ENCODE peak calls at places on chromosome 11, in eight cellular contexts. One of them, this sample, is unnamed.
A peak's percentile ranks its signal among the peaks of the same experiment; 100 is the strongest.

GRCh38 chr11:48019597-48019996 is 39.2 kb downstream of the PTPRJ start:
- DNase-seq in DND-41: no peak
- DNase-seq in MM.1S: no peak
- DNase-seq in neural progenitor cell: no peak
- DNase-seq in colonic mucosa: no peak
- DNase-seq in stomach: peak; percentile 45
- DNase-seq in psoas muscle: no peak
- DNase-seq in CD8-positive, alpha-beta T cell: no peak
- DNase-seq in this sample: no peak

GRCh38 chr11:93908689-93909088 is 58.3 kb upstream of the VSTM5 start:
- DNase-seq in neural progenitor cell: no peak
- DNase-seq in DND-41: no peak
- DNase-seq in CD8-positive, alpha-beta T cell: no peak
- DNase-seq in stomach: no peak
- DNase-seq in psoas muscle: no peak
- DNase-seq in colonic mucosa: no peak
- DNase-seq in MM.1S: no peak
- DNase-seq in this sample: no peak

GRCh38 chr11:199004-199581 is 6.2 kb downstream of the SCGB1C1 start:
- DNase-seq in DND-41: no peak
- DNase-seq in colonic mucosa: peak; percentile 12
- DNase-seq in MM.1S: no peak
- DNase-seq in stomach: peak; percentile 17
- DNase-seq in psoas muscle: no peak
- DNase-seq in neural progenitor cell: no peak
- DNase-seq in CD8-positive, alpha-beta T cell: no peak
- DNase-seq in this sample: peak; percentile 63

GRCh38 chr11:86748296-86748695 is 52.0 kb upstream of the PRSS23 start:
- DNase-seq in DND-41: no peak
- DNase-seq in colonic mucosa: no peak
- DNase-seq in psoas muscle: no peak
- DNase-seq in neural progenitor cell: no peak
- DNase-seq in CD8-positive, alpha-beta T cell: no peak
- DNase-seq in MM.1S: no peak
- DNase-seq in stomach: no peak
- DNase-seq in this sample: no peak

GRCh38 chr11:71428861-71429435 is 19.2 kb downstream of the DHCR7 start:
- DNase-seq in neural progenitor cell: no peak
- DNase-seq in DND-41: no peak
- DNase-seq in MM.1S: no peak
- DNase-seq in colonic mucosa: no peak
- DNase-seq in stomach: peak; percentile 44
- DNase-seq in psoas muscle: peak; percentile 64
- DNase-seq in CD8-positive, alpha-beta T cell: no peak
- DNase-seq in this sample: peak; percentile 65

GRCh38 chr11:64864473-64865285 is 13.7 kb downstream of the EHD1 start:
- DNase-seq in colonic mucosa: no peak
- DNase-seq in CD8-positive, alpha-beta T cell: no peak
- DNase-seq in neural progenitor cell: peak; percentile 57
- DNase-seq in DND-41: no peak
- DNase-seq in psoas muscle: peak; percentile 80
- DNase-seq in MM.1S: no peak
- DNase-seq in stomach: no peak
- DNase-seq in this sample: no peak

GRCh38 chr11:70326365-70326803 is 55.9 kb downstream of the PPFIA1 start:
- DNase-seq in colonic mucosa: peak; percentile 29
- DNase-seq in MM.1S: no peak
- DNase-seq in CD8-positive, alpha-beta T cell: no peak
- DNase-seq in neural progenitor cell: no peak
- DNase-seq in psoas muscle: no peak
- DNase-seq in DND-41: no peak
- DNase-seq in stomach: peak; percentile 24
- DNase-seq in this sample: no peak

GRCh38 chr11:134702827-134703226 is 290.8 kb upstream of the B3GAT1 start:
- DNase-seq in psoas muscle: no peak
- DNase-seq in DND-41: no peak
- DNase-seq in CD8-positive, alpha-beta T cell: no peak
- DNase-seq in neural progenitor cell: no peak
- DNase-seq in colonic mucosa: no peak
- DNase-seq in MM.1S: no peak
- DNase-seq in stomach: no peak
- DNase-seq in this sample: no peak

GRCh38 chr11:79062814-79063762 is 377.7 kb downstream of the TENM4 start:
- DNase-seq in CD8-positive, alpha-beta T cell: no peak
- DNase-seq in psoas muscle: no peak
- DNase-seq in colonic mucosa: no peak
- DNase-seq in DND-41: no peak
- DNase-seq in stomach: no peak
- DNase-seq in MM.1S: no peak
- DNase-seq in neural progenitor cell: peak; percentile 59
- DNase-seq in this sample: no peak

GRCh38 chr11:113248702-113249490 is 65.5 kb upstream of the TTC12 start:
- DNase-seq in DND-41: no peak
- DNase-seq in stomach: no peak
- DNase-seq in MM.1S: no peak
- DNase-seq in CD8-positive, alpha-beta T cell: no peak
- DNase-seq in neural progenitor cell: no peak
- DNase-seq in psoas muscle: no peak
- DNase-seq in colonic mucosa: no peak
- DNase-seq in this sample: no peak

GRCh38 chr11:31651208-31651607 is 141.6 kb downstream of the ELP4 start:
- DNase-seq in colonic mucosa: no peak
- DNase-seq in neural progenitor cell: peak; percentile 24
- DNase-seq in psoas muscle: no peak
- DNase-seq in stomach: no peak
- DNase-seq in MM.1S: no peak
- DNase-seq in CD8-positive, alpha-beta T cell: no peak
- DNase-seq in DND-41: no peak
- DNase-seq in this sample: no peak

GRCh38 chr11:123145220-123145619 is 49.8 kb downstream of the CLMP start:
- DNase-seq in CD8-positive, alpha-beta T cell: no peak
- DNase-seq in DND-41: no peak
- DNase-seq in neural progenitor cell: no peak
- DNase-seq in psoas muscle: peak; percentile 35
- DNase-seq in stomach: no peak
- DNase-seq in colonic mucosa: no peak
- DNase-seq in MM.1S: no peak
- DNase-seq in this sample: peak; percentile 68

GRCh38 chr11:78696177-78696576 is 121.5 kb upstream of the NARS2 start:
- DNase-seq in stomach: no peak
- DNase-seq in MM.1S: no peak
- DNase-seq in CD8-positive, alpha-beta T cell: no peak
- DNase-seq in psoas muscle: no peak
- DNase-seq in neural progenitor cell: no peak
- DNase-seq in colonic mucosa: no peak
- DNase-seq in DND-41: no peak
- DNase-seq in this sample: no peak

GRCh38 chr11:8106679-8107078 is 25.7 kb downstream of the TUB start:
- DNase-seq in CD8-positive, alpha-beta T cell: no peak
- DNase-seq in stomach: no peak
- DNase-seq in DND-41: no peak
- DNase-seq in colonic mucosa: peak; percentile 12
- DNase-seq in psoas muscle: no peak
- DNase-seq in neural progenitor cell: no peak
- DNase-seq in MM.1S: no peak
- DNase-seq in this sample: no peak

GRCh38 chr11:62689421-62690183 is at the start of gene LRRN4CL:
- DNase-seq in MM.1S: no peak
- DNase-seq in psoas muscle: peak; percentile 90
- DNase-seq in DND-41: no peak
- DNase-seq in stomach: peak; percentile 36
- DNase-seq in colonic mucosa: peak; percentile 56
- DNase-seq in neural progenitor cell: no peak
- DNase-seq in CD8-positive, alpha-beta T cell: no peak
- DNase-seq in this sample: no peak

GRCh38 chr11:2481253-2481652 is 36.4 kb downstream of the KCNQ1 start:
- DNase-seq in MM.1S: no peak
- DNase-seq in DND-41: no peak
- DNase-seq in neural progenitor cell: no peak
- DNase-seq in stomach: no peak
- DNase-seq in CD8-positive, alpha-beta T cell: no peak
- DNase-seq in colonic mucosa: no peak
- DNase-seq in psoas muscle: no peak
- DNase-seq in this sample: peak; percentile 56

GRCh38 chr11:19881185-19881584 is 168.5 kb downstream of the NAV2 start:
- DNase-seq in stomach: no peak
- DNase-seq in CD8-positive, alpha-beta T cell: no peak
- DNase-seq in DND-41: no peak
- DNase-seq in colonic mucosa: no peak
- DNase-seq in psoas muscle: no peak
- DNase-seq in neural progenitor cell: no peak
- DNase-seq in MM.1S: no peak
- DNase-seq in this sample: no peak
- H3K36me3 ChIP-seq in stomach: peaks cover 11% of the 10 kb centered on the region
- H3K36me3 ChIP-seq in CD8-positive, alpha-beta T cell: no peaks in the 10 kb centered on the region
- H3K36me3 ChIP-seq in DND-41: no peaks in the 10 kb centered on the region
- H3K36me3 ChIP-seq in colonic mucosa: no peaks in the 10 kb centered on the region
- H3K36me3 ChIP-seq in psoas muscle: peaks cover 19% of the 10 kb centered on the region
- H3K36me3 ChIP-seq in neural progenitor cell: no peaks in the 10 kb centered on the region
- H3K36me3 ChIP-seq in MM.1S: no peaks in the 10 kb centered on the region
- H3K36me3 ChIP-seq in this sample: peaks cover 14% of the 10 kb centered on the region

DNA sequence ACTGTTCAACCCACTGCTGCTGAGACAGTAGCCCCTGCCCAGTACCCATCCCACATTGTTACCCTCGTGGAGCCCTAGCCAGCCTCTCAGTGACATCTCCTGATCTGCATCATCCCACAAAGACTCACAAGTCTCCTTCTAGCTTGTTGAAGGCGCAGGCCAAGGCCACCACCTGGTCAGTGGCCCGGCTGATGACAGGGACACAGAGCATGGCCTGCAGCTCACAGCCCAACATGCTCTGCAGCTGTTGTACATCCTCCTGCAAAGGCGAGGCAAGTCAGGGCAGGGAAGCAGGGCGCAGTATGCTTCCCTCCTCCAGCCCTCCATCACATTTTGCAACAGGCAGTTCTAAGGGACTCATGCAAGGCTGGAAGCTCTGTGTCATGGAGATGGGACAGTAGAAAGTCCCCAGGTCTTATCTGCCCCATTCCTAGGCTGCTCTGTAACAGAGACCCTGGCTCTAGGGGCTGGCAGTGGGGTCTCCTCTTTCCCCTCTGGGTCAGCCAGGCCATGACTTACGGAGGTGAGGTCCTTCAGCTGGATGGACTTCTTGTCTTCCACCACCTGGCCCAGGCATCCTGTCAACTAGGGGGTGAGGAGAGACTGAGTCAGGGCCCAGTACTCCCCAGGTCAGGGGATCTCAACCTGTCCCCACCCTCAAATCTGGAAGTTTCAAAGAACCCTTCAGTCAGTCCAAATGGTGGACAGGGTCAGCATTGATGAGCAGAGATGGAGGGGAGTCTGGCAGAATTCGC is 85.4 kb downstream of the PDE2A start:
- DNase-seq in colonic mucosa: no peak
- DNase-seq in psoas muscle: no peak
- DNase-seq in neural progenitor cell: no peak
- DNase-seq in MM.1S: no peak
- DNase-seq in CD8-positive, alpha-beta T cell: no peak
- DNase-seq in stomach: no peak
- DNase-seq in DND-41: no peak
- DNase-seq in this sample: no peak
- H3K4me3 ChIP-seq in colonic mucosa: no peak overlapping the region
- H3K4me3 ChIP-seq in psoas muscle: no peak overlapping the region
- H3K4me3 ChIP-seq in neural progenitor cell: no peak overlapping the region
- H3K4me3 ChIP-seq in MM.1S: no peak overlapping the region
- H3K4me3 ChIP-seq in CD8-positive, alpha-beta T cell: no peak overlapping the region
- H3K4me3 ChIP-seq in stomach: no peak overlapping the region
- H3K4me3 ChIP-seq in DND-41: no peak overlapping the region
- H3K4me3 ChIP-seq in this sample: no peak overlapping the region

GRCh38 chr11:60657880-60658279 is 41.5 kb upstream of the MS4A8 start:
- DNase-seq in colonic mucosa: peak; percentile 33
- DNase-seq in psoas muscle: no peak
- DNase-seq in neural progenitor cell: peak; percentile 6
- DNase-seq in DND-41: no peak
- DNase-seq in MM.1S: no peak
- DNase-seq in stomach: peak; percentile 26
- DNase-seq in CD8-positive, alpha-beta T cell: no peak
- DNase-seq in this sample: no peak
- TF ChIP-seq CTCF in colonic mucosa: no peak
- TF ChIP-seq CTCF in psoas muscle: no peak
- TF ChIP-seq CTCF in neural progenitor cell: peak; percentile 12
- TF ChIP-seq CTCF in DND-41: no peak
- TF ChIP-seq CTCF in MM.1S: no peak
- TF ChIP-seq CTCF in stomach: no peak
- TF ChIP-seq CTCF in CD8-positive, alpha-beta T cell: no peak
- TF ChIP-seq CTCF in this sample: no peak

GRCh38 chr11:72705442-72706365 is 31.5 kb upstream of the PDE2A start:
- DNase-seq in stomach: no peak
- DNase-seq in MM.1S: no peak
- DNase-seq in colonic mucosa: no peak
- DNase-seq in CD8-positive, alpha-beta T cell: no peak
- DNase-seq in psoas muscle: no peak
- DNase-seq in DND-41: no peak
- DNase-seq in neural progenitor cell: peak; percentile 88
- DNase-seq in this sample: no peak
- H3K36me3 ChIP-seq in stomach: peaks cover 86% of the 10 kb centered on the region
- H3K36me3 ChIP-seq in MM.1S: no peaks in the 10 kb centered on the region
- H3K36me3 ChIP-seq in colonic mucosa: peaks cover 14% of the 10 kb centered on the region
- H3K36me3 ChIP-seq in CD8-positive, alpha-beta T cell: peaks cover 66% of the 10 kb centered on the region
- H3K36me3 ChIP-seq in psoas muscle: peaks cover 79% of the 10 kb centered on the region
- H3K36me3 ChIP-seq in DND-41: peaks cover 97% of the 10 kb centered on the region
- H3K36me3 ChIP-seq in neural progenitor cell: no peaks in the 10 kb centered on the region
- H3K36me3 ChIP-seq in this sample: peaks cover 95% of the 10 kb centered on the region

GRCh38 chr11:117200813-117201515 is 1.8 kb downstream of the TAGLN start:
- DNase-seq in CD8-positive, alpha-beta T cell: no peak
- DNase-seq in psoas muscle: no peak
- DNase-seq in neural progenitor cell: no peak
- DNase-seq in DND-41: no peak
- DNase-seq in colonic mucosa: no peak
- DNase-seq in MM.1S: no peak
- DNase-seq in stomach: no peak
- DNase-seq in this sample: no peak
- H3K4me3 ChIP-seq in CD8-positive, alpha-beta T cell: no peak overlapping the region
- H3K4me3 ChIP-seq in psoas muscle: peak overlapping the region; percentile 58
- H3K4me3 ChIP-seq in neural progenitor cell: no peak overlapping the region
- H3K4me3 ChIP-seq in DND-41: no peak overlapping the region
- H3K4me3 ChIP-seq in colonic mucosa: peak overlapping the region; percentile 33
- H3K4me3 ChIP-seq in MM.1S: no peak overlapping the region
- H3K4me3 ChIP-seq in stomach: peak overlapping the region; percentile 54
- H3K4me3 ChIP-seq in this sample: peak overlapping the region; percentile 48

GRCh38 chr11:12666905-12667304 is 7.3 kb upstream of the TEAD1 start:
- DNase-seq in stomach: no peak
- DNase-seq in psoas muscle: no peak
- DNase-seq in MM.1S: no peak
- DNase-seq in colonic mucosa: no peak
- DNase-seq in CD8-positive, alpha-beta T cell: no peak
- DNase-seq in DND-41: no peak
- DNase-seq in neural progenitor cell: no peak
- DNase-seq in this sample: no peak
- TF ChIP-seq CTCF in stomach: no peak
- TF ChIP-seq CTCF in psoas muscle: no peak
- TF ChIP-seq CTCF in MM.1S: no peak
- TF ChIP-seq CTCF in colonic mucosa: no peak
- TF ChIP-seq CTCF in CD8-positive, alpha-beta T cell: no peak
- TF ChIP-seq CTCF in DND-41: no peak
- TF ChIP-seq CTCF in neural progenitor cell: no peak
- TF ChIP-seq CTCF in this sample: no peak

GRCh38 chr11:59187020-59187419 is 15.1 kb downstream of the DTX4 start:
- DNase-seq in CD8-positive, alpha-beta T cell: no peak
- DNase-seq in colonic mucosa: no peak
- DNase-seq in DND-41: no peak
- DNase-seq in psoas muscle: no peak
- DNase-seq in MM.1S: no peak
- DNase-seq in neural progenitor cell: no peak
- DNase-seq in stomach: no peak
- DNase-seq in this sample: no peak
- H3K36me3 ChIP-seq in CD8-positive, alpha-beta T cell: no peaks in the 10 kb centered on the region
- H3K36me3 ChIP-seq in colonic mucosa: peaks cover 4% of the 10 kb centered on the region
- H3K36me3 ChIP-seq in DND-41: no peaks in the 10 kb centered on the region
- H3K36me3 ChIP-seq in psoas muscle: no peaks in the 10 kb centered on the region
- H3K36me3 ChIP-seq in MM.1S: no peaks in the 10 kb centered on the region
- H3K36me3 ChIP-seq in neural progenitor cell: no peaks in the 10 kb centered on the region
- H3K36me3 ChIP-seq in stomach: peaks cover 10% of the 10 kb centered on the region
- H3K36me3 ChIP-seq in this sample: peaks cover 20% of the 10 kb centered on the region

This sample was measured in upper lobe of right lung.